ENCODE peak calls at places on chromosomes 5 and 9, in five cellular contexts. F is naive thymus-derived CD4-positive, alpha-beta T cell; C is CD4-positive, CD25-positive, alpha-beta regulatory T cell; B is fibroblast of lung; L is aorta. X is an unnamed sample.
A peak's percentile ranks its signal among the peaks of the same experiment; 100 is the strongest.

GRCh38 chr5:33901176-33901575 is 9.4 kb upstream of the ADAMTS12 start:
- DNase-seq in F (no peak), C (no peak), B (no peak), L (no peak), X (no peak)

GRCh38 chr9:1922026-1922425 is 93.1 kb upstream of the SMARCA2 start:
- DNase-seq in F (no peak), C (no peak), B (no peak), L (no peak), X (no peak)

GRCh38 chr5:32233696-32234447 is 59.8 kb upstream of the GOLPH3 start:
- DNase-seq in F (no peak), C (no peak), B (peak; percentile 89), L (peak; percentile 55), X (no peak)

GRCh38 chr5:145587308-145588071 is 247.7 kb downstream of the PRELID2 start:
- DNase-seq in F (no peak), C (no peak), B (peak; percentile 97), L (no peak), X (no peak)

GRCh38 chr9:86279839-86280238 is 2.5 kb downstream of the ISCA1 start:
- DNase-seq in F (no peak), C (no peak), B (no peak), L (no peak), X (no peak)

GRCh38 chr5:157463081-157463480 is 3.1 kb downstream of the NIPAL4 start:
- DNase-seq in F (no peak), C (no peak), B (peak; percentile 55), L (no peak), X (no peak)

GRCh38 chr5:135116146-135116545 is 82.1 kb upstream of the PITX1 start:
- DNase-seq in F (no peak), C (no peak), B (no peak), L (peak; percentile 73), X (peak; percentile 64)

GRCh38 chr5:107826311-107827000 is 155.7 kb upstream of the EFNA5 start:
- DNase-seq in F (no peak), C (no peak), B (no peak), L (no peak), X (no peak)

GRCh38 chr5:179451099-179451812 is 99.1 kb upstream of the RUFY1 start:
- DNase-seq in F (no peak), C (no peak), B (no peak), L (no peak), X (peak; percentile 51)

GRCh38 chr5:69528015-69528414 is 32.0 kb upstream of the GTF2H2C start:
- DNase-seq in F (no peak), C (no peak), B (no peak), L (no peak), X (no peak)

GRCh38 chr5:177608243-177609075 is 8.5 kb downstream of the B4GALT7 start:
- DNase-seq in F (no peak), C (no peak), B (no peak), L (no peak), X (no peak)

GRCh38 chr5:169716287-169716686 is 79.2 kb downstream of the DOCK2 start:
- DNase-seq in F (no peak), C (no peak), B (peak; percentile 79), L (no peak), X (no peak)

GRCh38 chr5:157148734-157149615 is 6.3 kb upstream of the MED7 start:
- DNase-seq in F (peak; percentile 80), C (peak; percentile 84), B (peak; percentile 48), L (peak; percentile 68), X (peak; percentile 63)

GRCh38 chr5:160197341-160198147 is 31.8 kb upstream of the FABP6 start:
- DNase-seq in F (no peak), C (no peak), B (peak; percentile 36), L (peak; percentile 16), X (no peak)

GRCh38 chr5:176803943-176804498 is 6.3 kb upstream of the UNC5A start:
- DNase-seq in F (no peak), C (no peak), B (peak; percentile 32), L (no peak), X (no peak)

GRCh38 chr5:82513739-82514138 is 235.6 kb upstream of the RPS23 start:
- DNase-seq in F (no peak), C (no peak), B (no peak), L (no peak), X (no peak)

GRCh38 chr5:176541338-176542134 is 4.3 kb upstream of the RNF44 start:
- DNase-seq in F (peak; percentile 78), C (peak; percentile 71), B (peak; percentile 32), L (peak; percentile 76), X (no peak)

GRCh38 chr9:98795970-98796363 is 388 bp downstream of the ANKS6 start:
- DNase-seq in F (peak; percentile 24), C (no peak), B (no peak), L (peak; percentile 54), X (no peak)

GRCh38 chr9:132204883-132205282 is 43.0 kb downstream of the NTNG2 start:
- DNase-seq in F (no peak), C (no peak), B (no peak), L (no peak), X (no peak)

GRCh38 chr5:62340392-62340791 is 34.4 kb downstream of the KIF2A start:
- DNase-seq in F (peak; percentile 18), C (peak; percentile 41), B (no peak), L (no peak), X (no peak)

GRCh38 chr9:88748566-88749238 is 213.7 kb downstream of the NXNL2 start:
- DNase-seq in F (no peak), C (no peak), B (peak; percentile 69), L (peak; percentile 70), X (peak; percentile 77)

GRCh38 chr9:14315754-14316573 is 2.0 kb upstream of the NFIB start:
- DNase-seq in F (no peak), C (no peak), B (peak; percentile 61), L (peak; percentile 52), X (peak; percentile 73)

GRCh38 chr9:77177894-77178794 is 810 bp downstream of the VPS13A start:
- DNase-seq in F (peak; percentile 38), C (peak; percentile 38), B (peak; percentile 43), L (peak; percentile 64), X (peak; percentile 68)

GRCh38 chr5:113806250-113806649 is 292.8 kb downstream of the YTHDC2 start:
- DNase-seq in F (no peak), C (no peak), B (peak; percentile 75), L (no peak), X (no peak)

GRCh38 chr9:89435315-89435823 is 62.5 kb downstream of the SEMA4D start:
- DNase-seq in F (no peak), C (no peak), B (no peak), L (peak; percentile 45), X (no peak)

GRCh38 chr5:73963021-73963420 is 337.0 kb downstream of the ARHGEF28 start:
- DNase-seq in F (no peak), C (no peak), B (peak; percentile 89), L (no peak), X (no peak)

GRCh38 chr9:105510024-105510423 is 47.9 kb upstream of the FKTN start:
- DNase-seq in F (no peak), C (no peak), B (peak; percentile 96), L (no peak), X (no peak)

GRCh38 chr9:82417501-82417900 is 428.9 kb downstream of the SPATA31D1 start:
- DNase-seq in F (no peak), C (no peak), B (no peak), L (no peak), X (no peak)

GRCh38 chr9:133656211-133657119 is 20.3 kb downstream of the DBH start:
- DNase-seq in F (peak; percentile 71), C (peak; percentile 34), B (no peak), L (no peak), X (no peak)

GRCh38 chr5:6545770-6546690 is 86.8 kb downstream of the NSUN2 start:
- DNase-seq in F (no peak), C (no peak), B (no peak), L (no peak), X (peak; percentile 75)

DNA sequence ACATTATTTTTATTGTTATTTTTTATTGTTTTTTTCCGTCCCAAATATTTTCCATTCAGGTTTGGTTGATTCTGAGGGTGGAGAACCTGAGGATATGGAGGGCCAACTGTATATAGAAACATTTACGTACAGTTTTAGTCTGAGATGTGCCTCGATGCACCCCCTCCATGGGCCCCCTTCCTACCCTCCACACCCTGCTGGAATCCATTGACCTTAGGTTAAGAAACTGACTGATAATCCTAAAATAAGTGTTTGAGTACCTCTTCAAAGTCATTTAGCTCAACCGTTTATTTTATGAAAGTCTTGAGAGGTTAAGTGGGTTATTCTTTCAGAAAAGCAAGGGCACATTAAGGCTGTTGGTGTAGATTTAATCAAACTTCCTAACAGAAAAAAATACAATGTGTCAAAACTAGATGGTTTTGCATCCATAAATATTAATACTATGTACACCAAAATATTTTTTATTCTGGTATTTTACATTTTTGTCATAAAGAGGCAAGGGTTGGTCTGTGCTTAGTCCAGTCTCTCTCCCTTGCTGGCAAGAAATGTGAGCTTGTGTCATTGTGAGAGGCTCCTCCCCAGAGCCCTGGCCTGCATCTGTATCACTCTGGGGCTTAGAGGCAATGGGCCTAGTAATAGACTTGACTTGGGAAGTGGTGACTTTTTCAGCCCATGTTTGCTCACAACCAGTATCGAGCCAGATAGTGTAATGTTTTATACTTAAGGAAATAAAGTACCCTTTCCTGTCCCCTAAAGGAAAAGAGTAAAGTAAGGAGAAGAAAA is 15.7 kb downstream of the MTRR start:
- DNase-seq in F (no peak), C (no peak), B (no peak), L (no peak), X (no peak)
- H3K36me3 ChIP-seq in F (peaks cover 78% of the 10 kb centered on the region), C (peaks cover 86% of the 10 kb centered on the region), B (peaks cover 3% of the 10 kb centered on the region), L (peaks cover 2% of the 10 kb centered on the region), X (peaks cover 28% of the 10 kb centered on the region)

GRCh38 chr5:99059685-99060084 is 130.9 kb upstream of the CHD1 start:
- DNase-seq in F (no peak), C (no peak), B (no peak), L (no peak), X (no peak)
- H3K4me3 ChIP-seq in F (no peak overlapping the region), C (no peak overlapping the region), B (no peak overlapping the region), L (no peak overlapping the region), X (no peak overlapping the region)

GRCh38 chr5:150112211-150113046 is 26.1 kb upstream of the CSF1R start:
- DNase-seq in F (no peak), C (no peak), B (peak; percentile 93), L (peak; percentile 91), X (peak; percentile 93)

GRCh38 chr5:150116667-150117395 is 30.5 kb upstream of the CSF1R start:
- DNase-seq in F (no peak), C (no peak), B (no peak), L (no peak), X (no peak)

GRCh38 chr5:150113047-150113744 is 26.8 kb upstream of the CSF1R start:
- DNase-seq in F (no peak), C (no peak), B (peak; percentile 44), L (peak; percentile 66), X (no peak)

GRCh38 chr5:150114773-150115408 is 28.5 kb upstream of the CSF1R start:
- DNase-seq in F (no peak), C (no peak), B (no peak), L (no peak), X (peak; percentile 72)

GRCh38 chr5:150114102-150114641 is 27.8 kb upstream of the CSF1R start:
- DNase-seq in F (no peak), C (no peak), B (no peak), L (peak; percentile 39), X (peak; percentile 74)
- H3K36me3 ChIP-seq in F (no peaks in the 10 kb centered on the region), C (no peaks in the 10 kb centered on the region), B (peaks cover 32% of the 10 kb centered on the region), L (no peaks in the 10 kb centered on the region), X (peaks cover 47% of the 10 kb centered on the region)

DNA sequence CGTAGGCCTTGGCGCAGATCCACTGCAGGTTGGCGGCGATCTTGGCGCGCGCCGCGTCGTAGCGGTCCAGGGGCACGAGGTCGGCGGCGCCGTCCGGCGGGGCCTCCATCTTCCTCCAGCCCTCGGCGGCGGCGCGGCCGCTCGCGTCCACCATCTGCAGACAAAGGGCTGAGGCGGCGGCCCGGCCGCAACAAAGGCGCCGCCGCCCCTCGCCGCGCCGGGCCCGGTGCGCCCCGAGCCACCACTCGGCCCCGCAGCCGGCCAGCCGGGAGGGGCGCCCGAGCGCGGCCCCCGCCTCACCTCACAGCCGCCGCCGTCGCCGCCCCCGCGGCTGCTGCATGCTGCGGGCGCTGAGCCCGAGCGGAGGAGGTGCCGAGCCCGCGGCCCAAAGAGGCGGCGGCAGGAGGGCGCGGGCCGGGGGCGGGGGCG is 326 bp downstream of the CAMSAP1 start:
- DNase-seq in F (no peak), C (no peak), B (peak; percentile 47), L (peak; percentile 54), X (no peak)
- H3K4me3 ChIP-seq in F (no peak overlapping the region), C (no peak overlapping the region), B (peak overlapping the region; percentile 65), L (peak overlapping the region; percentile 85), X (peak overlapping the region; percentile 91)

X was measured in tibial artery.